ENCODE peak calls at places on chromosomes 2 and 18, in nine cellular contexts. X is MCF 10A, E is NCI-H1105, O is caudate nucleus, M is ACHN, L is AG09319, J is fibroblast of villous mesenchyme, Z is Karpas-422, N is iris pigment epithelial cell. A is an unnamed sample.

GRCh38 chr18:62767321-62767720 is 52.0 kb downstream of the PHLPP1 start:
- DNase-seq in X (peak; percentile 63), E (no peak), O (no peak), M (peak; percentile 34), L (no peak), J (no peak), Z (no peak), N (peak; percentile 66), A (no peak)

GRCh38 chr18:77086034-77086433 is 46.5 kb downstream of the MBP start:
- DNase-seq in X (peak; percentile 92), E (no peak), O (no peak), M (no peak), L (peak; percentile 90), J (peak; percentile 86), Z (no peak), N (peak; percentile 95), A (peak; percentile 42)

GRCh38 chr2:84694088-84694622 is 177.9 kb downstream of the DNAH6 start:
- DNase-seq in X (no peak), E (no peak), O (no peak), M (no peak), L (no peak), J (no peak), Z (no peak), N (no peak), A (no peak)

GRCh38 chr2:179460530-179460929 is 195.9 kb upstream of the SESTD1 start:
- DNase-seq in X (peak; percentile 87), E (no peak), O (no peak), M (peak; percentile 84), L (peak; percentile 28), J (peak; percentile 91), Z (no peak), N (peak; percentile 98), A (peak; percentile 69)

GRCh38 chr2:25651066-25651465 is 22.3 kb downstream of the DTNB start:
- DNase-seq in X (peak; percentile 56), E (no peak), O (no peak), M (no peak), L (no peak), J (peak; percentile 64), Z (no peak), N (peak; percentile 81), A (peak; percentile 96)

GRCh38 chr2:152600051-152600657 is 117.1 kb downstream of the PRPF40A start:
- DNase-seq in X (no peak), E (no peak), O (no peak), M (no peak), L (no peak), J (peak; percentile 9), Z (no peak), N (no peak), A (no peak)

GRCh38 chr18:76989647-76990190 is 142.9 kb downstream of the MBP start:
- DNase-seq in X (no peak), E (no peak), O (no peak), M (no peak), L (no peak), J (no peak), Z (no peak), N (no peak), A (no peak)

GRCh38 chr2:9950521-9951271 is 797 bp upstream of the GRHL1 start:
- DNase-seq in X (no peak), E (no peak), O (no peak), M (no peak), L (no peak), J (no peak), Z (no peak), N (no peak), A (peak; percentile 25)

GRCh38 chr2:180905002-180905401 is 75.4 kb upstream of the UBE2E3 start:
- DNase-seq in X (no peak), E (no peak), O (no peak), M (no peak), L (no peak), J (no peak), Z (no peak), N (no peak), A (no peak)